ENCODE peak calls at places on chromosomes 3 and 15, in six cellular contexts. Q is HFF-Myc; E is activated CD8-positive, alpha-beta memory T cell treated with anti-CD3 and anti-CD28 coated beads, Interleukin-2, amount 50 U/mL, for 48 hours; Z is neural crest cell; I is non-pigmented ciliary epithelial cell; P is thoracic aorta. T is an unnamed sample.

GRCh38 chr3:113354307-113354706 is 87.0 kb downstream of the CFAP44 start:
- DNase-seq in E (no peak), I (no peak), Q (no peak), Z (no peak), P (no peak), T (no peak)

GRCh38 chr15:51714911-51715310 is 22.5 kb downstream of the LYSMD2 start:
- DNase-seq in P (no peak), Z (no peak), E (no peak), Q (no peak), I (no peak), T (no peak)

GRCh38 chr15:45499426-45499825 is 23.1 kb downstream of the SLC30A4 start:
- DNase-seq in P (no peak), Q (no peak), I (no peak), Z (no peak), E (no peak), T (no peak)

GRCh38 chr15:30924353-30924752 is 20.6 kb downstream of the FAN1 start:
- DNase-seq in Z (no peak), P (no peak), I (peak), Q (no peak), E (no peak), T (no peak)

GRCh38 chr3:127483902-127484591 is 106.5 kb downstream of the TPRA1 start:
- DNase-seq in Z (no peak), I (no peak), P (no peak), E (peak), Q (no peak), T (no peak)

GRCh38 chr3:79538-79937 is 117.0 kb upstream of the CHL1 start:
- DNase-seq in Q (no peak), Z (no peak), E (no peak), P (no peak), I (no peak), T (no peak)

GRCh38 chr3:42653560-42654330 is at the start of gene ZBTB47:
- DNase-seq in Q (no peak), E (peak), I (no peak), Z (no peak), P (no peak), T (peak)

GRCh38 chr3:121836069-121836468 is 1.1 kb downstream of the EAF2 start:
- DNase-seq in Q (no peak), I (no peak), E (no peak), P (no peak), Z (no peak), T (no peak)

GRCh38 chr15:101133751-101134261 is 118.0 kb downstream of the CHSY1 start:
- DNase-seq in Q (no peak), P (no peak), E (no peak), Z (no peak), I (no peak), T (no peak)

GRCh38 chr3:115111632-115112031 is 35.5 kb downstream of the ZBTB20 start:
- DNase-seq in P (no peak), E (no peak), I (no peak), Q (no peak), Z (no peak), T (no peak)

GRCh38 chr15:51227967-51228783 is 110.2 kb downstream of the CYP19A1 start:
- DNase-seq in P (peak), E (no peak), I (peak), Z (no peak), Q (peak), T (no peak)